ENCODE peak calls at places on chromosomes 4 and X, in eight cellular contexts. H is IMR-90; J is CD8-positive, alpha-beta T cell; S is left lung; B is A549; D is H9; I is body of pancreas; P is endodermal cell. R is an unnamed sample. For H3K4me1, the result is how much of the 10 kb centered on the place peaks cover.

GRCh38 chr4:24659241-24659961 is 75.0 kb upstream of the DHX15 start:
- DNase-seq in H (no peak), J (no peak), S (no peak), B (no peak), D (no peak), I (no peak), P (peak), R (no peak)

GRCh38 chr4:185384877-185385465 is 10.8 kb downstream of the LRP2BP start:
- DNase-seq in H (no peak), J (no peak), S (no peak), B (no peak), D (no peak), I (no peak), P (no peak), R (no peak)

GRCh38 chrX:20461576-20461975 is 194.9 kb upstream of the RPS6KA3 start:
- DNase-seq in H (peak), J (no peak), S (no peak), B (peak), D (no peak), I (no peak), P (no peak), R (no peak)

GRCh38 chrX:96204928-96205327 is 479.7 kb upstream of the DIAPH2 start:
- DNase-seq in H (no peak), J (no peak), S (no peak), B (no peak), D (no peak), I (no peak), P (no peak), R (no peak)

GRCh38 chr4:131367441-131367840 is 1781.7 kb upstream of the PCDH10 start:
- DNase-seq in H (no peak), J (no peak), S (no peak), B (no peak), D (no peak), I (no peak), P (no peak), R (no peak)

GRCh38 chr4:72295966-72296557 is 264.3 kb downstream of the NPFFR2 start:
- DNase-seq in H (peak), J (no peak), S (no peak), B (peak), D (no peak), I (no peak), P (no peak), R (no peak)

GRCh38 chr4:148273501-148273986 is 168.7 kb downstream of the NR3C2 start:
- DNase-seq in H (no peak), J (no peak), S (no peak), B (no peak), D (no peak), I (peak), P (peak), R (no peak)

GRCh38 chr4:25439913-25440477 is 62.9 kb downstream of the ANAPC4 start:
- DNase-seq in H (peak), J (peak), S (peak), B (peak), D (peak), I (peak), P (peak), R (no peak)

GRCh38 chrX:48558270-48558669 is 16.0 kb upstream of the RBM3 start:
- DNase-seq in H (peak), J (no peak), S (no peak), B (peak), D (no peak), I (no peak), P (no peak), R (no peak)

GRCh38 chr4:153573881-153574807 is 108.0 kb downstream of the TMEM131L start:
- DNase-seq in H (peak), J (peak), S (peak), B (peak), D (no peak), I (peak), P (no peak), R (no peak)

GRCh38 chr4:174378951-174379350 is 95.2 kb downstream of the CEP44 start:
- DNase-seq in H (no peak), J (no peak), S (no peak), B (no peak), D (no peak), I (no peak), P (no peak), R (no peak)

GRCh38 chr4:145784036-145784435 is 104.1 kb downstream of the C4orf51 start:
- DNase-seq in H (no peak), J (no peak), S (no peak), B (no peak), D (no peak), I (no peak), P (no peak), R (no peak)

GRCh38 chr4:48710446-48711209 is 69.5 kb downstream of the FRYL start:
- DNase-seq in H (peak), J (no peak), S (no peak), B (no peak), D (no peak), I (no peak), P (no peak), R (no peak)

GRCh38 chr4:4752576-4753401 is 106.7 kb upstream of the MSX1 start:
- DNase-seq in H (no peak), J (no peak), S (no peak), B (no peak), D (no peak), I (no peak), P (no peak), R (no peak)

GRCh38 chrX:13396887-13397286 is 77.0 kb upstream of the ATXN3L start:
- DNase-seq in H (peak), J (no peak), S (no peak), B (peak), D (no peak), I (no peak), P (no peak), R (no peak)

GRCh38 chr4:165780735-165781134 is 92.3 kb upstream of the TLL1 start:
- DNase-seq in H (no peak), J (no peak), S (no peak), B (no peak), D (no peak), I (no peak), P (no peak), R (no peak)

GRCh38 chr4:1575418-1576199 is 108.5 kb downstream of the FAM53A start:
- DNase-seq in H (no peak), J (no peak), S (no peak), B (no peak), D (no peak), I (no peak), P (peak), R (no peak)

GRCh38 chrX:41406211-41406610 is 40.9 kb upstream of the NYX start:
- DNase-seq in H (peak), J (no peak), S (no peak), B (no peak), D (no peak), I (no peak), P (no peak), R (no peak)

GRCh38 chrX:154775611-154776349 is 13.1 kb downstream of the DKC1 start:
- DNase-seq in H (peak), J (no peak), S (no peak), B (no peak), D (no peak), I (peak), P (no peak), R (no peak)

GRCh38 chr4:79298027-79298426 is 27.8 kb downstream of the NAA11 start:
- DNase-seq in H (no peak), J (no peak), S (no peak), B (no peak), D (no peak), I (no peak), P (no peak), R (no peak)

GRCh38 chrX:110210417-110211139 is 107.3 kb downstream of the AMMECR1 start:
- DNase-seq in H (peak), J (no peak), S (no peak), B (peak), D (no peak), I (no peak), P (no peak), R (no peak)

DNA sequence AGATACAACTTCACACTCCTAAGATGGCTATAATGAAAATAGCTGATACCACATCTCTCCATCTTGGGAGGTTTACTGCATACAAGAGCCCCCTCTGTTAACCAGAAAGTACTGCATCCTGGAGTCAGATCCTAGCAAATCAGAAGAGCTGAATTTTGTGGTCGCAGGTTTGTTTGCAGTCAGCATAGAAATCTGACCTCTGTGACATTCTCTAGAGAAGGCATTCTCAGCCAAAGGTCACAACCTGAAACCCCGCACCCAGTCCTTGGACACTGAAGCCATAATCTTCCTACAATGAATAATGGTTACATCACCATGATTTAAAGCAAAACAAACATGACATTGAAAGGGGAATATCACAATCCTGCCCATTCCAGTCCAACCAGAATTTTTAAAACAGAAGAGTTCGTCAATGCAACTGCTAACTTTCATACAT is 17.7 kb downstream of the HS6ST2 start:
- DNase-seq in H (no peak), J (no peak), S (no peak), B (peak), D (no peak), I (no peak), P (no peak), R (no peak)
- TF ChIP-seq CTCF in H (no peak), J (no peak), S (no peak), B (no peak), D (peak), I (no peak), P (peak), R (no peak)

DNA sequence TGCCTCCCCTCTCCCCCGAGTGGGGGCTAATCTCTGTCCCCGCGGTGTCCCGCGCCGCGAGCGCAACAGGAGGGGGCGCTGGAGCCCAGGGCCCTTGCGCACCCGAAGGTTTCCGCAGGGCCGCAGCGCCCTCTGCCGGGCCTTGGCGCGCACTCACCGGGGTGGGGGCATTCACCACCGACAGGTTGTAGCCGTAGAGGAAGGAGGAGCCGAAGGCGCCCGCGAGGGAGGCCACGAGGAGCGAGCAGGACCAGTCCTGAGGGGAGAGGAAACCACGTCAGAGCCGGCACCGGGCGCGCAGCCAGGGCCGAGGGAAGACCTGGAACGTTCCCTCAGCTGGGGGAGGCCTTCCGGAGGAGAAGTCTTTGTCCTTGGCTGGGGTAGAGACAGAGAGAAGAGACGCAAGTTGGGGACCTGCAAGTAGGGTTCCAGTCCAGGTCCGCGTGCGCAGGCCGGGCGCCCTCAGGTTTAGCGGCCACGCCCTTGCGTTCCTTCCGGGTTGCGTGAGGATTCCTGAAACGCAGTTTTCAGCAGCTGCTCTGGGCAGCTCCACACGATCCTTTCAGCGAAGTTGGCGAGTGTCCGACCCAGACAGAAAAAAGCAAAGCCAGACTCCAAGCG is 2.4 kb downstream of the SLC2A9 start:
- DNase-seq in H (peak), J (peak), S (peak), B (peak), D (peak), I (peak), P (peak), R (peak)
- H3K27ac ChIP-seq in H (peak), J (peak), S (peak), B (peak), D (no peak), I (peak), P (no peak), R (peak)

GRCh38 chr4:80305466-80305865 is 30.1 kb upstream of the CFAP299 start:
- DNase-seq in H (peak), J (no peak), S (no peak), B (no peak), D (no peak), I (no peak), P (no peak), R (no peak)
- H3K4me1 ChIP-seq in H (under half), J (under half), S (under half), B (under half), D (under half), I (under half), P (under half), R (under half)

GRCh38 chr4:15735531-15735930 is 32.7 kb downstream of the BST1 start:
- DNase-seq in H (no peak), J (no peak), S (no peak), B (no peak), D (no peak), I (no peak), P (no peak), R (no peak)

GRCh38 chr4:15736514-15737050 is 33.7 kb downstream of the BST1 start:
- DNase-seq in H (no peak), J (no peak), S (no peak), B (no peak), D (no peak), I (no peak), P (no peak), R (no peak)

GRCh38 chr4:15740764-15741404 is 37.2 kb upstream of the CD38 start:
- DNase-seq in H (no peak), J (no peak), S (no peak), B (no peak), D (no peak), I (no peak), P (no peak), R (no peak)

GRCh38 chr4:15738877-15739276 is 36.0 kb downstream of the BST1 start:
- DNase-seq in H (peak), J (no peak), S (no peak), B (no peak), D (no peak), I (no peak), P (no peak), R (no peak)

DNA sequence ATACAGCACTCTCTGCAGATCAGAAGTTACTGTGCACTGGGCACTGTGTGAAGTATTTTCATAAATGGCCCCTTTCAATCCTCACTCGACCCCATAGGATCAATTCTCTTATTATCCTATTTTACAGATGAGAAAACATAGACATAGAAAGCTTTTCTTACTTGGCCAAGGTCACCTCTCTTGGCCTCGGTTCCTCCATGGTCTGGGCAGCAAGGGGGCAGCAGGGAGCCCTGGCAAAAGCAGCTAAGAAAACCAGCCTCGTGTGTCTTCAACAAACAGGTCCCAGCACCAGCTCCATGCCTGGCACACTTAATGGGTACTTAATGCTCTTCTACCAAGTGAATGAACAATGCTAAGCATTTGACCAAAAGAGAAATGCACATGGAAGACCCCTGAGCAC is 34.4 kb downstream of the BST1 start:
- DNase-seq in H (no peak), J (no peak), S (no peak), B (no peak), D (no peak), I (no peak), P (no peak), R (no peak)
- TF ChIP-seq CTCF in H (no peak), J (no peak), S (no peak), B (no peak), D (peak), I (no peak), P (peak), R (no peak)

GRCh38 chr4:7042697-7043464 is at the start of gene TADA2B:
- DNase-seq in H (peak), J (peak), S (peak), B (peak), D (peak), I (peak), P (peak), R (peak)
- H3K27ac ChIP-seq in H (peak), J (peak), S (peak), B (peak), D (no peak), I (peak), P (peak), R (peak)